ENCODE peak calls at places on chromosomes 6 and 20, in nine cellular contexts. F, Z, I, D, U, B, M, X and G are unnamed samples.

GRCh38 chr6:167997642-167998041 is at the start of gene KIF25:
- DNase-seq in F (no peak), Z (no peak), I (no peak), D (no peak), U (no peak), B (no peak), M (no peak), X (no peak), G (no peak)

GRCh38 chr6:40642190-40642589 is 55.0 kb upstream of the LRFN2 start:
- DNase-seq in F (no peak), Z (no peak), I (no peak), D (no peak), U (no peak), B (no peak), M (no peak), X (no peak), G (no peak)

GRCh38 chr20:19888269-19888669 is 128.9 kb upstream of the NAA20 start:
- DNase-seq in F (no peak), Z (no peak), I (no peak), D (peak), U (no peak), B (peak), M (no peak), X (no peak), G (no peak)

GRCh38 chr6:43665376-43665775 is 20.5 kb downstream of the RSPH9 start:
- DNase-seq in F (peak), Z (no peak), I (no peak), D (no peak), U (no peak), B (no peak), M (no peak), X (peak), G (no peak)

GRCh38 chr6:73227606-73228255 is 2.4 kb upstream of the KHDC1L start:
- DNase-seq in F (no peak), Z (no peak), I (no peak), D (no peak), U (no peak), B (no peak), M (no peak), X (no peak), G (no peak)

GRCh38 chr20:52010541-52010940 is 181.0 kb downstream of the ZFP64 start:
- DNase-seq in F (no peak), Z (peak), I (no peak), D (no peak), U (no peak), B (no peak), M (no peak), X (no peak), G (no peak)

GRCh38 chr6:116018976-116019375 is 41.7 kb downstream of the FRK start:
- DNase-seq in F (no peak), Z (no peak), I (no peak), D (no peak), U (no peak), B (no peak), M (no peak), X (no peak), G (no peak)

GRCh38 chr20:61924858-61925554 is 140.7 kb downstream of the TAF4 start:
- DNase-seq in F (no peak), Z (no peak), I (no peak), D (no peak), U (no peak), B (no peak), M (no peak), X (no peak), G (no peak)

GRCh38 chr6:80690611-80691090 is 584.2 kb downstream of the BCKDHB start:
- DNase-seq in F (no peak), Z (no peak), I (no peak), D (no peak), U (no peak), B (no peak), M (no peak), X (peak), G (no peak)

GRCh38 chr6:165571721-165572132 is 91.3 kb downstream of the PDE10A start:
- DNase-seq in F (no peak), Z (no peak), I (no peak), D (no peak), U (peak), B (no peak), M (no peak), X (no peak), G (peak)

GRCh38 chr20:48238781-48239180 is 453.5 kb upstream of the SULF2 start:
- DNase-seq in F (no peak), Z (no peak), I (no peak), D (no peak), U (no peak), B (no peak), M (no peak), X (no peak), G (no peak)

GRCh38 chr6:83378621-83379388 is 52.0 kb downstream of the ME1 start:
- DNase-seq in F (peak), Z (no peak), I (no peak), D (no peak), U (no peak), B (no peak), M (no peak), X (peak), G (no peak)

GRCh38 chr6:148954934-148955915 is 208.4 kb downstream of the UST start:
- DNase-seq in F (no peak), Z (peak), I (no peak), D (no peak), U (no peak), B (no peak), M (no peak), X (no peak), G (no peak)

GRCh38 chr6:134636221-134636830 is 313.6 kb downstream of the ALDH8A1 start:
- DNase-seq in F (no peak), Z (no peak), I (no peak), D (no peak), U (no peak), B (peak), M (no peak), X (no peak), G (peak)

GRCh38 chr6:7813704-7814103 is 87.8 kb downstream of the BMP6 start:
- DNase-seq in F (no peak), Z (peak), I (no peak), D (no peak), U (no peak), B (no peak), M (no peak), X (no peak), G (no peak)

GRCh38 chr6:36570264-36570663 is 23.0 kb upstream of the STK38 start:
- DNase-seq in F (no peak), Z (no peak), I (no peak), D (no peak), U (no peak), B (no peak), M (no peak), X (no peak), G (no peak)

GRCh38 chr6:11604215-11604614 is 66.7 kb downstream of the TMEM170B start:
- DNase-seq in F (no peak), Z (no peak), I (no peak), D (no peak), U (no peak), B (no peak), M (no peak), X (no peak), G (no peak)

GRCh38 chr6:35218456-35218855 is 4.7 kb downstream of the SCUBE3 start:
- DNase-seq in F (no peak), Z (no peak), I (no peak), D (no peak), U (no peak), B (no peak), M (no peak), X (no peak), G (no peak)

GRCh38 chr20:12875510-12875909 is 133.3 kb upstream of the SPTLC3 start:
- DNase-seq in F (no peak), Z (no peak), I (no peak), D (no peak), U (no peak), B (no peak), M (no peak), X (no peak), G (no peak)

GRCh38 chr20:1166963-1167720 is 17.6 kb downstream of the TMEM74B start:
- DNase-seq in F (peak), Z (no peak), I (no peak), D (no peak), U (no peak), B (no peak), M (no peak), X (no peak), G (no peak)

GRCh38 chr20:2042400-2042799 is 48.5 kb upstream of the PDYN start:
- DNase-seq in F (peak), Z (no peak), I (no peak), D (no peak), U (no peak), B (no peak), M (no peak), X (peak), G (no peak)

GRCh38 chr6:135180458-135181332 is at the start of gene MYB:
- DNase-seq in F (peak), Z (peak), I (peak), D (peak), U (peak), B (peak), M (peak), X (peak), G (peak)

GRCh38 chr6:90284745-90285481 is 11.7 kb downstream of the BACH2 start:
- DNase-seq in F (peak), Z (no peak), I (no peak), D (peak), U (no peak), B (no peak), M (no peak), X (no peak), G (peak)

GRCh38 chr6:139378882-139379341 is 4.5 kb upstream of the CITED2 start:
- DNase-seq in F (peak), Z (no peak), I (no peak), D (no peak), U (no peak), B (no peak), M (no peak), X (no peak), G (no peak)

GRCh38 chr20:5061209-5061608 is 58.5 kb downstream of the PCNA start:
- DNase-seq in F (peak), Z (peak), I (no peak), D (no peak), U (no peak), B (no peak), M (no peak), X (no peak), G (no peak)

GRCh38 chr6:164069352-164070022 is 655.0 kb downstream of the QKI start:
- DNase-seq in F (peak), Z (no peak), I (no peak), D (no peak), U (no peak), B (no peak), M (peak), X (no peak), G (no peak)

GRCh38 chr6:108637963-108638362 is 77.2 kb downstream of the FOXO3 start:
- DNase-seq in F (no peak), Z (no peak), I (no peak), D (no peak), U (no peak), B (no peak), M (no peak), X (no peak), G (no peak)

GRCh38 chr20:7770578-7770977 is 169.7 kb downstream of the HAO1 start:
- DNase-seq in F (no peak), Z (no peak), I (peak), D (no peak), U (peak), B (peak), M (no peak), X (no peak), G (no peak)